ENCODE peak calls at places on chromosome 2, in five cellular contexts. A is colonic mucosa, Z is transverse colon, Q is OCI-LY7, D is Peyer's patch. R is an unnamed sample.

GRCh38 chr2:43542285-43542933 is 53.4 kb downstream of the THADA start:
- DNase-seq in Z (no peak), D (no peak), A (no peak), Q (peak; percentile 62), R (no peak)

GRCh38 chr2:205695460-205695979 is 13.2 kb downstream of the NRP2 start:
- DNase-seq in Q (no peak), A (no peak), Z (no peak), D (no peak), R (no peak)

GRCh38 chr2:231532189-231533035 is 2.2 kb upstream of the NMUR1 start:
- DNase-seq in Q (no peak), D (no peak), Z (no peak), A (no peak), R (peak; percentile 44)

GRCh38 chr2:185658766-185659165 is 79.8 kb upstream of the FSIP2 start:
- DNase-seq in Z (no peak), A (no peak), Q (no peak), D (no peak), R (no peak)

GRCh38 chr2:110105608-110106467 is 9.8 kb downstream of the MALL start:
- DNase-seq in Z (peak; percentile 82), Q (no peak), A (peak; percentile 82), D (no peak), R (no peak)

GRCh38 chr2:97868986-97869721 is 126.6 kb downstream of the TMEM131 start:
- DNase-seq in D (no peak), A (peak; percentile 20), Z (peak; percentile 39), Q (no peak), R (no peak)

GRCh38 chr2:214800180-214800579 is 9.3 kb downstream of the BARD1 start:
- DNase-seq in A (no peak), Z (no peak), D (no peak), Q (no peak), R (no peak)

GRCh38 chr2:124572953-124573634 is 548.0 kb downstream of the CNTNAP5 start:
- DNase-seq in A (peak; percentile 19), D (no peak), Q (no peak), Z (no peak), R (no peak)

GRCh38 chr2:98476192-98476868 is 31.7 kb downstream of the INPP4A start:
- DNase-seq in A (peak; percentile 71), Z (peak; percentile 52), D (no peak), Q (no peak), R (no peak)

GRCh38 chr2:101329026-101329425 is 20.5 kb upstream of the RNF149 start:
- DNase-seq in Q (no peak), D (no peak), A (no peak), Z (no peak), R (no peak)

GRCh38 chr2:15593327-15593705 is 1.6 kb downstream of the DDX1 start:
- DNase-seq in D (no peak), A (no peak), Z (no peak), Q (no peak), R (no peak)

GRCh38 chr2:233905945-233906344 is 11.2 kb upstream of the TRPM8 start:
- DNase-seq in D (no peak), Z (no peak), A (no peak), Q (no peak), R (no peak)

GRCh38 chr2:173658946-173659371 is 304.3 kb downstream of the CDCA7 start:
- DNase-seq in D (no peak), Q (no peak), Z (no peak), A (no peak), R (no peak)

GRCh38 chr2:163604941-163605555 is 130.8 kb downstream of the FIGN start:
- DNase-seq in D (no peak), A (no peak), Z (no peak), Q (no peak), R (no peak)

GRCh38 chr2:131419447-131419846 is 55.5 kb upstream of the RAB6D start:
- DNase-seq in Z (no peak), D (no peak), Q (no peak), A (no peak), R (no peak)

GRCh38 chr2:119480718-119481142 is 43.6 kb downstream of the SCTR start:
- DNase-seq in A (peak; percentile 15), Z (no peak), D (no peak), Q (no peak), R (no peak)

GRCh38 chr2:190093793-190094192 is 31.3 kb upstream of the MSTN start:
- DNase-seq in Q (no peak), Z (no peak), A (no peak), D (no peak), R (no peak)

GRCh38 chr2:157413342-157414035 is 30.4 kb downstream of the CYTIP start:
- DNase-seq in Z (no peak), D (no peak), A (no peak), Q (no peak), R (no peak)

DNA sequence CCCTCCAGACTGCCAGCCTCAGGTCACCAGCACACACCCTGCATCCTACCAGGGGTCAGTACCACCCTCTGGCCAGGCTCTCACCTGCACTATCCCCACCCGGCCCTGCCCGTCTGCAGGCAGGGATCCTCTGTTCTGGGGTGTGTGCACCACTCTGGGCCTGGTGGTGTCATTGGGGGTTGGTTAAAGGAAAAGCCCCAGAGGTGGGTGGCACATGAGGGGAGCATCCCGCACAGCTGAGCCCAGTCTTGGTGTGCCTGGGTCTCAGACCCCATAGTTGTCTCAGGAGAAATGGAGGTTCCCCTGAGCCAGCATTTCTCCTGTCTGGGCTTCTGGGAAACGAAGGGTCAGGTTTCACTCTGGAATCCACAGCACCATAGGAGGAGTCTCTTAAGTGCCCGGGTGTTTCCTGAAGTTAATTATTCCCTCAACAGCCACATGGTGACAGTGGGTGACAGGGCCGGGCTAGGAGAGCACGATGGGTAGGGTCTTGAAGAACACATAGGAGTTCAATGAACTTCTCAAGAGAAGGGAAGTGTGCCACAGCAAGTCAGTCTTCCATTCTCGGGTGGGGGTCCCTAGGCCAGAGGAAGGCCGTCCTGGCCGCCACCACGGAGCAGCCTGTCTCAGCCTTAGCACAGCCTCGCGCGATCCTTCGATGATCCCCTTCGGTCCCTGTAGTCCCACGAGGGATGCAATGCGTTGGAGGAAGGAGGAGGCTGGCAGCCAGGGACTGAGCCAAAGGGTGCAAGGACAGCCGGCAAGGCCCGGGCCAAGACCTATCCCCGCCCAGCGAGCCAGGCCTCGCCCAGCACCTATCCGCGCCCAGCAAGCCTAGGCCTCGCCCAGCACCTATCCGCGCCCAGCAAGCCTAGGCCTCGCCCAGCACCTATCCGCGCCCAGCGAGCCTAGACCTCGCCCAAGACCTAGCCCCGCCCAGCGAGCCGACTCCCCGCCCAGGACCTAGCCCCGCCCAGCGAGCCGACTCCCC is 1.1 kb upstream of the FARP2 start:
- DNase-seq in Z (peak; percentile 93), Q (peak; percentile 75), A (peak; percentile 92), D (peak; percentile 76), R (peak; percentile 96)
- H3K4me3 ChIP-seq in Z (peak overlapping the region; percentile 7), Q (peak overlapping the region; percentile 21), A (peak overlapping the region; percentile 23), D (peak overlapping the region; percentile 40), R (peak overlapping the region; percentile 25)

DNA sequence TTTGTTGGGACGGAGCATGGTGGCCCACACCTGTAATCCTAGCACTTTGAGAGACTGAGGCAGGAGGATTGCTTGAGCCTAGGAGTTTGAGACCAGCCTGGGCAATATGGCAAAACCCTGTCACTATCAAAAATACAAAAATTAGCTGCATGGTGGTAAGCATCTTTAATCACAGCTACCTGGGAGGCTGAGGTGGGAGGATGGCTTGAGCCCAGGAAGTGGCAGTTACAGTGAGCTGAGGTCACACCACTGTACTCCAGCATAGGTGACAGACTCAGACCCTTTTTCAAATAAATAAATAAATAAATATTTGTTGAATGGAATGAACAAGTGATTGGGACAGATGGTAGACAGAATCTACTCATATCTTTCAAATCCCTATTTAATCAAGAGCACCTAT is 5.7 kb upstream of the ITPRIPL1 start:
- DNase-seq in D (no peak), Q (no peak), Z (no peak), A (no peak), R (no peak)
- H3K4me3 ChIP-seq in D (no peak overlapping the region), Q (peak overlapping the region; percentile 15), Z (no peak overlapping the region), A (no peak overlapping the region), R (no peak overlapping the region)

DNA sequence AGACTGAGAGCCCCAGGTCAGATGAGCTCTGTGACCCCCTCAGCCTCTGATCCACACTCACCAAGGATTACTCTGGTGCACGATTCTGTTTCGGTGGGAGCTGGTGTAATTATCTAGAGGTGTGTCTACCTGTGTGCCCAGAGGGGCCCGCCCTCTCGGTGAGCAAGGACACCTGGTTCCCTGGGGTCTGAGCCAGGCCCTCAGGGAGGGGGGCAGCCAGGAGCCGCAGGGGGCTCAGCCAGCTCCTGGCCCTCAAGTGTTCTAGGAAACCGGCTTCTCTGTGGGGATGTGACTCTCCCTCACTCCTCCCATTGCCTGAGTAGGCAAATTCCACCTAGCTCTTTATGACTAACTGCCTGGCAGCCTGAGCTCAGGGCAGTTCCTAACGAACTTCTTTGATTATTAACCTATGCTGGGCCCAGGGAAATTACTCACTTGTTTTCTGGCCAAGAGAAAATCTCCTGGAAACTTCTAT is 17.4 kb downstream of the AGAP1 start:
- DNase-seq in D (no peak), Z (peak; percentile 77), A (peak; percentile 78), Q (no peak), R (peak; percentile 84)
- H3K4me3 ChIP-seq in D (peak overlapping the region; percentile 22), Z (no peak overlapping the region), A (no peak overlapping the region), Q (no peak overlapping the region), R (no peak overlapping the region)

GRCh38 chr2:152354069-152354755 is 19.2 kb downstream of the FMNL2 start:
- DNase-seq in Z (no peak), A (no peak), D (no peak), Q (no peak), R (no peak)
- H3K4me3 ChIP-seq in Z (no peak overlapping the region), A (no peak overlapping the region), D (no peak overlapping the region), Q (no peak overlapping the region), R (no peak overlapping the region)

GRCh38 chr2:108316194-108316880 is 27.6 kb downstream of the SULT1C2 start:
- DNase-seq in D (no peak), Q (no peak), Z (no peak), A (peak; percentile 53), R (no peak)
- H3K4me3 ChIP-seq in D (no peak overlapping the region), Q (no peak overlapping the region), Z (no peak overlapping the region), A (no peak overlapping the region), R (no peak overlapping the region)